ENCODE peak calls at places on chromosomes 16 and 17, in six cellular contexts. G is esophagus squamous epithelium; O is PC-3; Y is PC-9; V is CD8-positive, alpha-beta memory T cell; B is CD4-positive, CD25-positive, alpha-beta regulatory T cell. W is an unnamed sample.
A peak's percentile ranks its signal among the peaks of the same experiment; 100 is the strongest.

GRCh38 chr17:16880843-16881230 is 91.1 kb downstream of the TNFRSF13B start:
- DNase-seq in V (no peak), O (no peak), G (no peak), B (no peak), Y (no peak), W (no peak)

GRCh38 chr17:71423871-71424546 is 696.8 kb upstream of the SOX9 start:
- DNase-seq in O (peak; percentile 99), Y (peak; percentile 98), G (no peak), B (no peak), V (no peak), W (no peak)

GRCh38 chr17:4560837-4561241 is 462 bp upstream of the GGT6 start:
- DNase-seq in Y (no peak), V (no peak), G (no peak), O (no peak), B (no peak), W (no peak)

GRCh38 chr16:49832177-49832576 is 23.7 kb downstream of the ZNF423 start:
- DNase-seq in V (no peak), Y (no peak), B (no peak), G (no peak), O (no peak), W (no peak)

GRCh38 chr17:9531080-9531479 is 44.5 kb downstream of the STX8 start:
- DNase-seq in G (no peak), Y (no peak), V (no peak), B (no peak), O (no peak), W (no peak)

GRCh38 chr17:15255713-15256454 is 9.2 kb downstream of the PMP22 start:
- DNase-seq in O (peak; percentile 34), G (no peak), Y (no peak), B (no peak), V (no peak), W (no peak)

GRCh38 chr17:73942668-73943415 is 260.6 kb upstream of the RPL38 start:
- DNase-seq in Y (no peak), V (no peak), G (no peak), B (no peak), O (no peak), W (no peak)

GRCh38 chr16:6105115-6105514 is 1007.5 kb upstream of the EEF2KMT start:
- DNase-seq in O (no peak), B (no peak), Y (no peak), G (no peak), V (no peak), W (no peak)

GRCh38 chr16:57026778-57027062 is 37.4 kb downstream of the NLRC5 start:
- DNase-seq in V (no peak), O (no peak), Y (no peak), B (no peak), G (no peak), W (no peak)

GRCh38 chr16:75244844-75245758 is 6.3 kb downstream of the BCAR1 start:
- DNase-seq in G (no peak), V (no peak), Y (peak; percentile 93), O (peak; percentile 94), B (no peak), W (no peak)

GRCh38 chr17:33201255-33201654 is 91.8 kb downstream of the ASIC2 start:
- DNase-seq in O (no peak), G (no peak), Y (no peak), V (no peak), B (no peak), W (no peak)

GRCh38 chr17:75633484-75634375 is 496 bp downstream of the SMIM5 start:
- DNase-seq in B (no peak), O (peak; percentile 98), G (peak; percentile 10), V (no peak), Y (peak; percentile 89), W (peak; percentile 58)

GRCh38 chr16:66458853-66459252 is 31.8 kb downstream of the BEAN1 start:
- DNase-seq in O (no peak), V (no peak), Y (no peak), B (no peak), G (no peak), W (no peak)

GRCh38 chr17:75181608-75182318 is 996 bp downstream of the SUMO2 start:
- DNase-seq in Y (no peak), G (no peak), B (peak; percentile 40), O (no peak), V (peak; percentile 42), W (no peak)

GRCh38 chr16:30091474-30092372 is at the start of gene TBX6:
- DNase-seq in Y (peak; percentile 83), G (peak; percentile 69), O (peak; percentile 87), B (peak; percentile 90), V (peak; percentile 90), W (peak; percentile 88)
- H3K4me1 ChIP-seq in Y (peaks cover 55% of the 10 kb centered on the region), G (peaks cover 59% of the 10 kb centered on the region), O (peaks cover 31% of the 10 kb centered on the region), B (peaks cover 52% of the 10 kb centered on the region), V (peaks cover 63% of the 10 kb centered on the region), W (peaks cover 32% of the 10 kb centered on the region)

DNA sequence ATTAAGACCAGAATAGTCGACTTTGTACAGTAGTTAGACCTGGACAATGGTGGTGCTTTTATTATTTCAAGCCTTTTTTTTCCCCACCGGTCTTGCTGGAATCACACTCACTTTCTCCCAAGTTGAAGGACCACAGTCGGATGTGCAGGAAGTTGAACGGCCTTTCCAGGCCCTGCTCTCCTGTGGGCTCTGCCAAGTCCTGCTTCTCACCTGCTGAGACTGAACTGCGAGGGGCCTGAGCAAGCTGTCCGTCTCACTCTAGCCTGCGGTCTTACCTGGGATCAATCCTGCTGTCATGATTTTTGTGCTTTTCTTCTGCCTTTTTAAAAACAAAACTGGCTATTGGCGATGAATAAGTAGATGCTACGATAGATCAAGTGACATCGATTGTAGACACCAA is 1.3 kb downstream of the TLCD3A start:
- DNase-seq in Y (no peak), G (no peak), O (no peak), V (no peak), B (no peak), W (no peak)
- H3K27ac ChIP-seq in Y (no peak overlapping the region), G (peak overlapping the region; percentile 84), O (no peak overlapping the region), V (no peak overlapping the region), B (no peak overlapping the region), W (no peak overlapping the region)

DNA sequence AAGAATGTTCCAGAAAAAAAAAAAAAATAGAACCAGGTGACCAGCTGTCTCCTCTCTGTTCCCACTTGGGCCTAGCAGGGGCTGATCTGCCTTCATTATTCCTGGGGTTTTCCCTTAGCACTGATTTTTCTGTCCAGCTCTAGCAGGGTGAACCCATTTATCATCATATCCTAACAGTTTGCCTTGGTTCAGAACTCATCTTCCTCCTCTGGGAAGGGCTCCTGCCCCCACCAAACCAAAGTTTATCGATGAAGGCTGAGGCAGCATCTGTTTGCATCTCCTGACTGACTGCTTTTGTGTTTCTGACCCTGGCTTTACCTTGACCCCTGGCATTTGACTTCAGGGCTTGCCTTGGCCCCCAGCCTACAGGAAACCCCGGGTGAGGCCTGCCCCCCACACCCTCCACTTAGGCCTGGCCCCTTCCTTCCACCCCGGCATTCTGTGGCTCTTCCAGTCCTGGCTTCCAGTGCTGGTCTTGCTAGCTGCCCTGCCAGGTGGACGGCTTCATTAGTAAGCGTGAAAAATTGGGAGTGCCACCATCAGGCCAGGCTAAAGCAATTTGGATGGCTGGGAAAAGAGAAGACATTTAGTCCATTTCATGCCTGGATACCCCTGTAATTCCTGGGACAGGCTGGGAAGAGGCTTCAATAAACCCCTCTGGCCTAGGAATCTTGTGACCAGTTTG is 164.9 kb downstream of the CCDC182 start:
- DNase-seq in B (no peak), V (no peak), G (no peak), O (no peak), Y (no peak), W (no peak)
- H3K4me1 ChIP-seq in B (no peaks in the 10 kb centered on the region), V (no peaks in the 10 kb centered on the region), G (peaks cover 6% of the 10 kb centered on the region), O (no peaks in the 10 kb centered on the region), Y (no peaks in the 10 kb centered on the region), W (no peaks in the 10 kb centered on the region)

DNA sequence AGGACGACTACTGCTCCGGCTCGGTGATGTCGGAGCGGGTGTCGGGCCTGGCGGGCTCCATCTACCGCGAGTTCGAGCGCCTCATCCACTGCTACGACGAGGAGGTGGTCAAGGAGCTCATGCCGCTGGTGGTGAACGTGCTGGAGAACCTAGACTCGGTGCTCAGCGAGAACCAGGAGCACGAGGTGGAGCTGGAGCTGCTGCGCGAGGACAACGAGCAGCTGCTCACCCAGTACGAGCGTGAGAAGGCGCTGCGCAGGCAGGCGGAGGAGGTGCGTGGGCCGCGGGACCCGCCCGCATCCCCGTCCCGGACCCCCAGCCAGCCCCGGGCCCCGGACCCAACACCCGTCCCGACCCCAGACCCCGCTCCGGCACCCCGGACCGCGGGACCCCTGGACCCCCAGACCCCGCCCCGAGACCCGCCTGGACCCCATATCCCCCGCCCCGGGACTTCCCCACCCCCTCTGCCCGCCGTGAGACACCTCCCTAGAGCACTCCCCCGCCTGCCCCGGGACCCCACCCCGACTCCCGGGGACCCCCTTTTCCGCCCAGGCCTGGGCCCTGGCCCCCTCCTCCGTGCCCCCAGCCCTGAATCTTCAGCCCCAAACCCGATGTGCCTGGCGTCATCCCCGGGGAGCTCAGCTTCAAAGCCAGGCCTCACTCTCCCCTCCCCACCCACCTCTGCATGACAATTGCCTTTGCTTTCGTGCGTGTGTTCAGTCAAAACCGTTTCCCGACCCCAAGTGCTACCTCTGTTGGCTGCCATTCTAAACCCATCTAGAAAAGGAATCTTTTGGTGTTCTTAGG is 594 bp downstream of the MAPK8IP3 start:
- DNase-seq in Y (no peak), B (peak; percentile 10), O (no peak), V (peak; percentile 6), G (no peak), W (peak; percentile 55)
- H3K27ac ChIP-seq in Y (no peak overlapping the region), B (peak overlapping the region; percentile 84), O (peak overlapping the region; percentile 54), V (peak overlapping the region; percentile 91), G (peak overlapping the region; percentile 96), W (peak overlapping the region; percentile 96)

GRCh38 chr16:30369938-30370443 is 303 bp downstream of the TBC1D10B start:
- DNase-seq in O (no peak), G (no peak), Y (no peak), V (no peak), B (no peak), W (no peak)
- H3K4me1 ChIP-seq in O (peaks cover 21% of the 10 kb centered on the region), G (peaks cover 34% of the 10 kb centered on the region), Y (peaks cover 22% of the 10 kb centered on the region), V (peaks cover 35% of the 10 kb centered on the region), B (peaks cover 43% of the 10 kb centered on the region), W (peaks cover 26% of the 10 kb centered on the region)

GRCh38 chr17:81223758-81224122 is 975 bp upstream of the CEP131 start:
- DNase-seq in O (peak; percentile 26), V (no peak), B (no peak), Y (no peak), G (no peak), W (no peak)

GRCh38 chr17:81221842-81222619 is 734 bp downstream of the CEP131 start:
- DNase-seq in G (no peak), V (no peak), B (no peak), Y (no peak), O (no peak), W (no peak)

GRCh38 chr17:81222620-81222905 is 202 bp downstream of the CEP131 start:
- DNase-seq in B (no peak), Y (no peak), G (no peak), V (no peak), O (no peak), W (no peak)

GRCh38 chr17:81221371-81221841 is 1.4 kb downstream of the CEP131 start:
- DNase-seq in V (no peak), Y (no peak), B (no peak), G (no peak), O (no peak), W (no peak)

GRCh38 chr17:81222906-81223757 is at the start of gene CEP131:
- DNase-seq in B (peak; percentile 99), Y (peak; percentile 87), V (peak; percentile 99), O (peak; percentile 98), G (peak; percentile 95), W (peak; percentile 100)
- H3K27ac ChIP-seq in B (no peak within 1 kb of the TSS), Y (no peak within 1 kb of the TSS), V (peak within 1 kb of the TSS; percentile 38), O (no peak within 1 kb of the TSS), G (peak within 1 kb of the TSS; percentile 35), W (peak within 1 kb of the TSS; percentile 68)

GRCh38 chr17:77873518-77874302 is 84.8 kb upstream of the TNRC6C start:
- DNase-seq in B (no peak), Y (no peak), G (no peak), V (no peak), O (no peak), W (no peak)
- H3K4me1 ChIP-seq in B (peaks cover 32% of the 10 kb centered on the region), Y (no peaks in the 10 kb centered on the region), G (no peaks in the 10 kb centered on the region), V (peaks cover 92% of the 10 kb centered on the region), O (no peaks in the 10 kb centered on the region), W (peaks cover 33% of the 10 kb centered on the region)

GRCh38 chr17:67585077-67585602 is 132.6 kb upstream of the NOL11 start:
- DNase-seq in Y (peak; percentile 93), G (no peak), B (no peak), V (no peak), O (peak; percentile 75), W (no peak)
- H3K27ac ChIP-seq in Y (peak overlapping the region; percentile 67), G (peak overlapping the region; percentile 40), B (no peak overlapping the region), V (no peak overlapping the region), O (peak overlapping the region; percentile 2), W (no peak overlapping the region)